ENCODE peak calls at places on chromosomes 13 and 19, in six cellular contexts. U is SHP77 treated with DMSO at 0.1 percent for 48 hours; T is activated CD4-positive, CD25-positive, alpha-beta regulatory T cell treated with anti-CD3 and anti-CD28 coated beads, Interleukin-2, amount 50 U/mL, for 16 hours; L is NCI-H2081 treated with DMSO at 0.1 percent for 48 hours; S is iris pigment epithelial cell; N is posterior cingulate gyrus. B is an unnamed sample.

GRCh38 chr13:81012031-81012430 is 671.1 kb upstream of the SPRY2 start:
- DNase-seq in U (no peak), T (no peak), L (no peak), S (no peak), N (no peak), B (no peak)

GRCh38 chr19:32265991-32266390 is 79.4 kb upstream of the ZNF507 start:
- DNase-seq in U (no peak), T (no peak), L (no peak), S (no peak), N (no peak), B (peak; percentile 28)

GRCh38 chr19:50516859-50517703 is 3.4 kb upstream of the ASPDH start:
- DNase-seq in U (no peak), T (no peak), L (no peak), S (no peak), N (peak; percentile 80), B (no peak)

GRCh38 chr13:42893346-42893745 is 98.7 kb downstream of the EPSTI1 start:
- DNase-seq in U (no peak), T (no peak), L (no peak), S (peak; percentile 93), N (no peak), B (no peak)

GRCh38 chr19:17337675-17338439 is 504 bp downstream of the GTPBP3 start:
- DNase-seq in U (no peak), T (no peak), L (no peak), S (no peak), N (peak; percentile 87), B (no peak)

GRCh38 chr19:18205180-18205915 is 1.5 kb upstream of the RAB3A start:
- DNase-seq in U (peak; percentile 39), T (peak; percentile 26), L (no peak), S (peak; percentile 78), N (peak; percentile 97), B (peak; percentile 67)

GRCh38 chr19:49690656-49691242 is at the start of gene CPT1C:
- DNase-seq in U (peak; percentile 87), T (no peak), L (peak; percentile 45), S (peak; percentile 77), N (peak; percentile 99), B (peak; percentile 75)

GRCh38 chr19:1618157-1619093 is 13.2 kb upstream of the UQCR11 start:
- DNase-seq in U (peak; percentile 2), T (no peak), L (no peak), S (peak; percentile 14), N (no peak), B (peak; percentile 58)

GRCh38 chr19:10677796-10678195 is 23.4 kb upstream of the QTRT1 start:
- DNase-seq in U (no peak), T (no peak), L (no peak), S (no peak), N (no peak), B (no peak)

B was measured in ELF-1.